ENCODE peak calls at places on chromosomes 13 and 19, in six cellular contexts. R is GM23248, B is MCF 10A, D is NCI-H774, N is EH, U is T-helper 9 cell. L is an unnamed sample.

GRCh38 chr19:4914736-4915501 is 5.6 kb downstream of the UHRF1 start:
- DNase-seq in B (peak), R (peak), D (no peak), U (peak), N (peak), L (peak)

GRCh38 chr19:41175825-41176734 is 16.9 kb upstream of the CYP2S1 start:
- DNase-seq in B (peak), U (peak), D (no peak), N (peak), R (peak), L (peak)

GRCh38 chr19:28618504-28618903 is 594.4 kb downstream of the UQCRFS1 start:
- DNase-seq in D (no peak), B (no peak), R (no peak), U (no peak), N (no peak), L (no peak)

GRCh38 chr13:100673831-100674362 is 698 bp downstream of the TMTC4 start:
- DNase-seq in R (peak), U (peak), D (no peak), B (peak), N (peak), L (peak)

GRCh38 chr13:77138813-77139212 is 111.9 kb upstream of the FBXL3 start:
- DNase-seq in D (no peak), B (no peak), U (no peak), N (no peak), R (no peak), L (no peak)

GRCh38 chr13:28872427-28873176 is 52.5 kb downstream of the MTUS2 start:
- DNase-seq in R (no peak), N (no peak), U (no peak), D (no peak), B (no peak), L (no peak)

GRCh38 chr13:86870388-86870966 is 800.7 kb upstream of the SLITRK5 start:
- DNase-seq in R (peak), U (no peak), B (peak), N (no peak), D (no peak), L (no peak)

GRCh38 chr13:70183041-70183440 is 74.8 kb upstream of the KLHL1 start:
- DNase-seq in B (no peak), U (no peak), D (no peak), R (no peak), N (no peak), L (no peak)

GRCh38 chr19:32653626-32653968 is 21.4 kb downstream of the ANKRD27 start:
- DNase-seq in R (no peak), B (no peak), N (no peak), U (no peak), D (no peak), L (no peak)

GRCh38 chr19:12090807-12091206 is 26.3 kb downstream of the ZNF844 start:
- DNase-seq in R (peak), U (peak), D (peak), B (no peak), N (peak), L (peak)

GRCh38 chr19:46970815-46971214 is 48.8 kb upstream of the NPAS1 start:
- DNase-seq in D (no peak), U (no peak), B (no peak), N (peak), R (peak), L (peak)

GRCh38 chr13:41383400-41383799 is 72.3 kb downstream of the NAA16 start:
- DNase-seq in U (no peak), R (peak), N (peak), D (no peak), B (no peak), L (no peak)

GRCh38 chr13:105537113-105537512 is 998.3 kb downstream of the EFNB2 start:
- DNase-seq in U (no peak), B (no peak), N (no peak), R (no peak), D (no peak), L (no peak)

GRCh38 chr13:73106513-73107214 is 47.9 kb downstream of the KLF5 start:
- DNase-seq in N (no peak), U (no peak), B (no peak), D (no peak), R (no peak), L (no peak)

GRCh38 chr13:28867564-28867963 is 47.4 kb downstream of the MTUS2 start:
- DNase-seq in U (no peak), N (no peak), D (no peak), R (no peak), B (no peak), L (no peak)

L was measured in HFFc6.